ENCODE peak calls at places on chromosomes 5 and 9, in seven cellular contexts. One of them, this sample, is unnamed.

GRCh38 chr5:132501961-132502931 is 11.7 kb upstream of the IRF1 start:
- DNase-seq in SK-N-SH: no peak
- DNase-seq in AG20443: no peak
- DNase-seq in stimulated activated CD8-positive, alpha-beta memory T cell treated with anti-CD3 and anti-CD28 coated beads, Interleukin-4, amount 100 ng/mL, for 1 hour: no peak
- DNase-seq in germinal center: no peak
- DNase-seq in NCI-H1092 treated with DMSO at 0.1 percent for 48 hours: no peak
- DNase-seq in GDM1: no peak
- DNase-seq in this sample: no peak

GRCh38 chr5:176364765-176365662 is at the start of gene ARL10:
- DNase-seq in SK-N-SH: peak; percentile 91
- DNase-seq in AG20443: peak; percentile 60
- DNase-seq in stimulated activated CD8-positive, alpha-beta memory T cell treated with anti-CD3 and anti-CD28 coated beads, Interleukin-4, amount 100 ng/mL, for 1 hour: no peak
- DNase-seq in germinal center: peak; percentile 54
- DNase-seq in NCI-H1092 treated with DMSO at 0.1 percent for 48 hours: peak; percentile 3
- DNase-seq in GDM1: no peak
- DNase-seq in this sample: no peak

GRCh38 chr9:37342493-37342892 is 80.0 kb upstream of the GRHPR start:
- DNase-seq in SK-N-SH: no peak
- DNase-seq in AG20443: no peak
- DNase-seq in stimulated activated CD8-positive, alpha-beta memory T cell treated with anti-CD3 and anti-CD28 coated beads, Interleukin-4, amount 100 ng/mL, for 1 hour: no peak
- DNase-seq in germinal center: no peak
- DNase-seq in NCI-H1092 treated with DMSO at 0.1 percent for 48 hours: no peak
- DNase-seq in GDM1: no peak
- DNase-seq in this sample: no peak

GRCh38 chr5:147391781-147392180 is 118.1 kb downstream of the DPYSL3 start:
- DNase-seq in SK-N-SH: peak; percentile 60
- DNase-seq in AG20443: peak; percentile 81
- DNase-seq in stimulated activated CD8-positive, alpha-beta memory T cell treated with anti-CD3 and anti-CD28 coated beads, Interleukin-4, amount 100 ng/mL, for 1 hour: no peak
- DNase-seq in germinal center: no peak
- DNase-seq in NCI-H1092 treated with DMSO at 0.1 percent for 48 hours: no peak
- DNase-seq in GDM1: no peak
- DNase-seq in this sample: peak; percentile 15

GRCh38 chr5:16957305-16958165 is 21.4 kb upstream of the MYO10 start:
- DNase-seq in SK-N-SH: no peak
- DNase-seq in AG20443: peak; percentile 66
- DNase-seq in stimulated activated CD8-positive, alpha-beta memory T cell treated with anti-CD3 and anti-CD28 coated beads, Interleukin-4, amount 100 ng/mL, for 1 hour: no peak
- DNase-seq in germinal center: no peak
- DNase-seq in NCI-H1092 treated with DMSO at 0.1 percent for 48 hours: no peak
- DNase-seq in GDM1: no peak
- DNase-seq in this sample: no peak

GRCh38 chr5:31161772-31162171 is 31.7 kb upstream of the CDH6 start:
- DNase-seq in SK-N-SH: no peak
- DNase-seq in AG20443: no peak
- DNase-seq in stimulated activated CD8-positive, alpha-beta memory T cell treated with anti-CD3 and anti-CD28 coated beads, Interleukin-4, amount 100 ng/mL, for 1 hour: no peak
- DNase-seq in germinal center: no peak
- DNase-seq in NCI-H1092 treated with DMSO at 0.1 percent for 48 hours: no peak
- DNase-seq in GDM1: no peak
- DNase-seq in this sample: no peak

GRCh38 chr9:4639420-4639819 is 22.7 kb upstream of the PLPP6 start:
- DNase-seq in SK-N-SH: no peak
- DNase-seq in AG20443: no peak
- DNase-seq in stimulated activated CD8-positive, alpha-beta memory T cell treated with anti-CD3 and anti-CD28 coated beads, Interleukin-4, amount 100 ng/mL, for 1 hour: no peak
- DNase-seq in germinal center: no peak
- DNase-seq in NCI-H1092 treated with DMSO at 0.1 percent for 48 hours: no peak
- DNase-seq in GDM1: no peak
- DNase-seq in this sample: no peak

GRCh38 chr5:55857247-55857640 is 6.1 kb downstream of the IL31RA start:
- DNase-seq in SK-N-SH: no peak
- DNase-seq in AG20443: no peak
- DNase-seq in stimulated activated CD8-positive, alpha-beta memory T cell treated with anti-CD3 and anti-CD28 coated beads, Interleukin-4, amount 100 ng/mL, for 1 hour: no peak
- DNase-seq in germinal center: no peak
- DNase-seq in NCI-H1092 treated with DMSO at 0.1 percent for 48 hours: no peak
- DNase-seq in GDM1: no peak
- DNase-seq in this sample: no peak

GRCh38 chr5:96870094-96871021 is 5.9 kb upstream of the ERAP2 start:
- DNase-seq in SK-N-SH: no peak
- DNase-seq in AG20443: no peak
- DNase-seq in stimulated activated CD8-positive, alpha-beta memory T cell treated with anti-CD3 and anti-CD28 coated beads, Interleukin-4, amount 100 ng/mL, for 1 hour: no peak
- DNase-seq in germinal center: peak; percentile 53
- DNase-seq in NCI-H1092 treated with DMSO at 0.1 percent for 48 hours: no peak
- DNase-seq in GDM1: no peak
- DNase-seq in this sample: no peak

GRCh38 chr9:34591091-34591910 is 1.8 kb upstream of the CNTFR start:
- DNase-seq in SK-N-SH: peak; percentile 95
- DNase-seq in AG20443: peak; percentile 95
- DNase-seq in stimulated activated CD8-positive, alpha-beta memory T cell treated with anti-CD3 and anti-CD28 coated beads, Interleukin-4, amount 100 ng/mL, for 1 hour: peak; percentile 56
- DNase-seq in germinal center: peak; percentile 88
- DNase-seq in NCI-H1092 treated with DMSO at 0.1 percent for 48 hours: peak; percentile 60
- DNase-seq in GDM1: peak; percentile 41
- DNase-seq in this sample: peak; percentile 26

GRCh38 chr9:126844085-126844484 is 16.4 kb upstream of the ZBTB34 start:
- DNase-seq in SK-N-SH: no peak
- DNase-seq in AG20443: peak; percentile 62
- DNase-seq in stimulated activated CD8-positive, alpha-beta memory T cell treated with anti-CD3 and anti-CD28 coated beads, Interleukin-4, amount 100 ng/mL, for 1 hour: no peak
- DNase-seq in germinal center: no peak
- DNase-seq in NCI-H1092 treated with DMSO at 0.1 percent for 48 hours: no peak
- DNase-seq in GDM1: no peak
- DNase-seq in this sample: no peak

GRCh38 chr5:170809551-170809950 is 26.0 kb downstream of the GABRP start:
- DNase-seq in SK-N-SH: peak; percentile 41
- DNase-seq in AG20443: peak; percentile 73
- DNase-seq in stimulated activated CD8-positive, alpha-beta memory T cell treated with anti-CD3 and anti-CD28 coated beads, Interleukin-4, amount 100 ng/mL, for 1 hour: no peak
- DNase-seq in germinal center: peak; percentile 5
- DNase-seq in NCI-H1092 treated with DMSO at 0.1 percent for 48 hours: peak; percentile 51
- DNase-seq in GDM1: no peak
- DNase-seq in this sample: no peak

GRCh38 chr5:61020415-61020814 is 75.4 kb downstream of the NDUFAF2 start:
- DNase-seq in SK-N-SH: no peak
- DNase-seq in AG20443: no peak
- DNase-seq in stimulated activated CD8-positive, alpha-beta memory T cell treated with anti-CD3 and anti-CD28 coated beads, Interleukin-4, amount 100 ng/mL, for 1 hour: no peak
- DNase-seq in germinal center: no peak
- DNase-seq in NCI-H1092 treated with DMSO at 0.1 percent for 48 hours: no peak
- DNase-seq in GDM1: no peak
- DNase-seq in this sample: no peak

GRCh38 chr9:135007601-135008000 is 79.9 kb upstream of the OLFM1 start:
- DNase-seq in SK-N-SH: no peak
- DNase-seq in AG20443: no peak
- DNase-seq in stimulated activated CD8-positive, alpha-beta memory T cell treated with anti-CD3 and anti-CD28 coated beads, Interleukin-4, amount 100 ng/mL, for 1 hour: no peak
- DNase-seq in germinal center: no peak
- DNase-seq in NCI-H1092 treated with DMSO at 0.1 percent for 48 hours: no peak
- DNase-seq in GDM1: no peak
- DNase-seq in this sample: no peak

GRCh38 chr9:84794981-84795637 is 125.6 kb downstream of the NTRK2 start:
- DNase-seq in SK-N-SH: no peak
- DNase-seq in AG20443: no peak
- DNase-seq in stimulated activated CD8-positive, alpha-beta memory T cell treated with anti-CD3 and anti-CD28 coated beads, Interleukin-4, amount 100 ng/mL, for 1 hour: no peak
- DNase-seq in germinal center: no peak
- DNase-seq in NCI-H1092 treated with DMSO at 0.1 percent for 48 hours: no peak
- DNase-seq in GDM1: no peak
- DNase-seq in this sample: no peak

GRCh38 chr5:34674226-34674625 is 18.1 kb downstream of the RAI14 start:
- DNase-seq in SK-N-SH: no peak
- DNase-seq in AG20443: peak; percentile 73
- DNase-seq in stimulated activated CD8-positive, alpha-beta memory T cell treated with anti-CD3 and anti-CD28 coated beads, Interleukin-4, amount 100 ng/mL, for 1 hour: no peak
- DNase-seq in germinal center: no peak
- DNase-seq in NCI-H1092 treated with DMSO at 0.1 percent for 48 hours: no peak
- DNase-seq in GDM1: no peak
- DNase-seq in this sample: no peak

GRCh38 chr9:40884072-40884901 is 244.2 kb downstream of the FOXD4L6 start:
- DNase-seq in SK-N-SH: peak; percentile 4
- DNase-seq in AG20443: peak; percentile 8
- DNase-seq in stimulated activated CD8-positive, alpha-beta memory T cell treated with anti-CD3 and anti-CD28 coated beads, Interleukin-4, amount 100 ng/mL, for 1 hour: no peak
- DNase-seq in germinal center: no peak
- DNase-seq in NCI-H1092 treated with DMSO at 0.1 percent for 48 hours: no peak
- DNase-seq in GDM1: no peak
- DNase-seq in this sample: no peak

GRCh38 chr9:17694336-17694735 is 115.5 kb downstream of the SH3GL2 start:
- DNase-seq in SK-N-SH: no peak
- DNase-seq in AG20443: no peak
- DNase-seq in stimulated activated CD8-positive, alpha-beta memory T cell treated with anti-CD3 and anti-CD28 coated beads, Interleukin-4, amount 100 ng/mL, for 1 hour: no peak
- DNase-seq in germinal center: no peak
- DNase-seq in NCI-H1092 treated with DMSO at 0.1 percent for 48 hours: no peak
- DNase-seq in GDM1: no peak
- DNase-seq in this sample: no peak

GRCh38 chr5:73031839-73032238 is 76.0 kb downstream of the FCHO2 start:
- DNase-seq in SK-N-SH: peak; percentile 12
- DNase-seq in AG20443: peak; percentile 37
- DNase-seq in stimulated activated CD8-positive, alpha-beta memory T cell treated with anti-CD3 and anti-CD28 coated beads, Interleukin-4, amount 100 ng/mL, for 1 hour: no peak
- DNase-seq in germinal center: no peak
- DNase-seq in NCI-H1092 treated with DMSO at 0.1 percent for 48 hours: peak; percentile 36
- DNase-seq in GDM1: no peak
- DNase-seq in this sample: no peak

This sample was measured in GOT3.